ENCODE peak calls at places on chromosomes 1 and 21, in six cellular contexts. W is effector memory CD4-positive, alpha-beta T cell; M is brain microvascular endothelial cell; V is cardiac muscle cell; T is endodermal cell; S is right lobe of liver. X is an unnamed sample.

GRCh38 chr1:96374076-96374762 is 347.4 kb upstream of the PTBP2 start:
- DNase-seq in W (no peak), M (peak; percentile 33), S (no peak), V (no peak), T (no peak), X (no peak)

GRCh38 chr1:21149430-21149861 is 27.3 kb downstream of the EIF4G3 start:
- DNase-seq in S (no peak), W (no peak), V (no peak), M (peak; percentile 77), T (no peak), X (no peak)

GRCh38 chr1:116092752-116093489 is 18.3 kb upstream of the MAB21L3 start:
- DNase-seq in W (no peak), M (no peak), T (no peak), S (no peak), V (no peak), X (no peak)

GRCh38 chr1:18703041-18703621 is 72.5 kb downstream of the PAX7 start:
- DNase-seq in S (no peak), V (peak; percentile 45), W (no peak), M (no peak), T (peak; percentile 91), X (no peak)

GRCh38 chr1:75131593-75132420 is 2.4 kb upstream of the LHX8 start:
- DNase-seq in W (no peak), M (no peak), V (no peak), S (no peak), T (peak; percentile 66), X (no peak)

GRCh38 chr21:36070999-36071398 is 1.2 kb downstream of the CBR1 start:
- DNase-seq in T (no peak), M (no peak), W (no peak), V (no peak), S (peak; percentile 70), X (no peak)

GRCh38 chr1:5640845-5641244 is 351.4 kb downstream of the NPHP4 start:
- DNase-seq in M (no peak), W (no peak), S (no peak), T (peak; percentile 66), V (no peak), X (no peak)

GRCh38 chr1:98028800-98029199 is 108.0 kb upstream of the DPYD start:
- DNase-seq in V (no peak), M (no peak), W (no peak), S (no peak), T (no peak), X (no peak)

GRCh38 chr1:41379741-41380130 is 18.5 kb downstream of the FOXO6 start:
- DNase-seq in T (no peak), M (no peak), S (no peak), V (no peak), W (no peak), X (no peak)

GRCh38 chr1:109266965-109267364 is 16.0 kb downstream of the PSRC1 start:
- DNase-seq in V (no peak), T (no peak), M (peak; percentile 46), S (peak; percentile 44), W (no peak), X (no peak)

GRCh38 chr1:232508161-232508661 is 121.7 kb downstream of the SIPA1L2 start:
- DNase-seq in W (no peak), T (peak; percentile 57), V (no peak), S (no peak), M (no peak), X (no peak)

GRCh38 chr1:23577056-23577985 is 18.0 kb upstream of the ID3 start:
- DNase-seq in T (no peak), S (no peak), V (peak; percentile 86), M (peak; percentile 99), W (no peak), X (no peak)

GRCh38 chr1:92759361-92759760 is 25.5 kb downstream of the EVI5 start:
- DNase-seq in T (no peak), V (no peak), W (no peak), M (no peak), S (no peak), X (no peak)

GRCh38 chr1:40592107-40592773 is 60.8 kb downstream of the ZNF684 start:
- DNase-seq in V (no peak), W (no peak), S (no peak), T (peak; percentile 49), M (peak; percentile 38), X (no peak)

GRCh38 chr1:150696590-150696989 is 364 bp downstream of the GOLPH3L start:
- DNase-seq in V (peak; percentile 4), S (no peak), M (no peak), W (no peak), T (no peak), X (no peak)

GRCh38 chr1:167663002-167663772 is 33.2 kb downstream of the RCSD1 start:
- DNase-seq in V (no peak), M (peak; percentile 40), S (no peak), T (no peak), W (no peak), X (no peak)

GRCh38 chr1:76583237-76583868 is 283.9 kb upstream of the ST6GALNAC5 start:
- DNase-seq in V (no peak), M (no peak), W (no peak), T (no peak), S (no peak), X (no peak)

GRCh38 chr1:66982561-66983285 is 57.9 kb downstream of the MIER1 start:
- DNase-seq in M (no peak), S (no peak), W (no peak), V (no peak), T (no peak), X (no peak)
- H3K36me3 ChIP-seq in M (peaks cover 43% of the 10 kb centered on the region), S (peaks cover 15% of the 10 kb centered on the region), W (peaks cover 38% of the 10 kb centered on the region), V (peaks cover 74% of the 10 kb centered on the region), T (peaks cover 97% of the 10 kb centered on the region), X (peaks cover 32% of the 10 kb centered on the region)

GRCh38 chr1:85319931-85320330 is 43.5 kb upstream of the BCL10 start:
- DNase-seq in S (no peak), W (no peak), V (no peak), T (no peak), M (no peak), X (no peak)
- H3K4me3 ChIP-seq in S (no peak overlapping the region), W (no peak overlapping the region), V (no peak overlapping the region), T (no peak overlapping the region), M (no peak overlapping the region), X (no peak overlapping the region)

DNA sequence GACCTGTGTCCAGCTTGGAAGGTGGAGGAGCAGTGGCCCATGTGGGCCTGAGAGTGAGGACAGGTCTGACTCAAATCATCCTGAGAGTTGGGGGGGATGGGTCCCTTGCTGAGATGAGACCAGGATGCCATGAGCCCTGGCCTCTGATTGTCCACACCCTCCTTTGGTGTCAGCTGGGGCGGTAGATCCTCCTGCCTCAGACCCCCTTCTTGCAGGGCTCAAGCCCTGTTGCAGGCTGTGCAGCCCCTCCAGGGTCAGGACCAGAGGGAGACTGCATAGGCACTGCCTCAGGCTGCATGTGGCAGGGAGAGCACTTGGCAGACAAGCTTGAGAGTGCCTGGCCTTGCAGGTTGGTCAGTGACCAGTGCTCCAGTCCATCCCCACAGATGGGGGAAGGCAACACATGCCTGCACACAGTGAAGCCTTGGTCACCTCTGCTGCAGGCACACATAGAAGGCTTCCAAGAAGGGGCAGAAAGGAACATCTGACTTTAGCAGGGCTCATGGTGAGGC is 82.2 kb upstream of the ACTRT2 start:
- DNase-seq in V (no peak), W (no peak), M (no peak), T (no peak), S (peak; percentile 33), X (no peak)
- H3K36me3 ChIP-seq in V (no peaks in the 10 kb centered on the region), W (no peaks in the 10 kb centered on the region), M (no peaks in the 10 kb centered on the region), T (no peaks in the 10 kb centered on the region), S (no peaks in the 10 kb centered on the region), X (no peaks in the 10 kb centered on the region)

DNA sequence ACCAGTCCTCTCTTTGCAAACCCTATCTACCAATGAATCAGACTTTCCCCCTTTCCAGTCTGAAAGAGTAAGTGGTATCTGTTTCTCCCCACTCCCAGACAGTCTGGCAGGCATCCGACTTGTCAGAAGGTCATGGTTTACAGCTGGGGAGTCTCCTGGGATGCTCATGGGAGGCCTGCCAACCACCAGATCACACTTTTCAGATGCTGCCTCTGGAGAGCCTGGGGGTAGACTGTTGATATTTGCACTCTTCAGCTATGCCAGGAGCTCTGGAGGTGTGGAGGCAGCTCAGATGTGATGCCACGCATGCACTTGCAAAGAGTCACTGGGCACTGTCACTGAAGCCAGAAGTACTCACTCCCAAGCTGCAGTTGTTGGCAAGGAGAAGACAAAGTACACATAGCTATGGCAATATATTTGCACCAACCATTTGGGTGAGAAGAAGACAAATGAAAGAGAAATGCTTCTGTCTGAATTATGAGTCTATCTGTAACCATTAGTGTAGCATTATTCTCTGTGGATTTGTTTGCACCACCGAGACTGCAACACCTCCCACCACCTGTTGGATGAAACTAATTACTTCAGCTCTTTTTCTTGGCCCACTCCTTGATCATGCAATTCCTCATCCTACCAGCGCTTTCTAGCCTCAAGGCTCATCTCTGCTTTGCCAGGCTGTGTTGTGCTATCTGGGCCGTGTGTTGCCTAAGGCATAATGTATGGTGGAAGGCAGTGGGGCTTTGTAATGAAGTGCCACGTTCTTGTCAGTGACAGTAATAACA is 133.0 kb upstream of the SPAG17 start:
- DNase-seq in W (no peak), M (no peak), T (no peak), V (no peak), S (no peak), X (no peak)
- H3K4me3 ChIP-seq in W (no peak overlapping the region), M (no peak overlapping the region), T (no peak overlapping the region), V (no peak overlapping the region), S (no peak overlapping the region), X (no peak overlapping the region)

DNA sequence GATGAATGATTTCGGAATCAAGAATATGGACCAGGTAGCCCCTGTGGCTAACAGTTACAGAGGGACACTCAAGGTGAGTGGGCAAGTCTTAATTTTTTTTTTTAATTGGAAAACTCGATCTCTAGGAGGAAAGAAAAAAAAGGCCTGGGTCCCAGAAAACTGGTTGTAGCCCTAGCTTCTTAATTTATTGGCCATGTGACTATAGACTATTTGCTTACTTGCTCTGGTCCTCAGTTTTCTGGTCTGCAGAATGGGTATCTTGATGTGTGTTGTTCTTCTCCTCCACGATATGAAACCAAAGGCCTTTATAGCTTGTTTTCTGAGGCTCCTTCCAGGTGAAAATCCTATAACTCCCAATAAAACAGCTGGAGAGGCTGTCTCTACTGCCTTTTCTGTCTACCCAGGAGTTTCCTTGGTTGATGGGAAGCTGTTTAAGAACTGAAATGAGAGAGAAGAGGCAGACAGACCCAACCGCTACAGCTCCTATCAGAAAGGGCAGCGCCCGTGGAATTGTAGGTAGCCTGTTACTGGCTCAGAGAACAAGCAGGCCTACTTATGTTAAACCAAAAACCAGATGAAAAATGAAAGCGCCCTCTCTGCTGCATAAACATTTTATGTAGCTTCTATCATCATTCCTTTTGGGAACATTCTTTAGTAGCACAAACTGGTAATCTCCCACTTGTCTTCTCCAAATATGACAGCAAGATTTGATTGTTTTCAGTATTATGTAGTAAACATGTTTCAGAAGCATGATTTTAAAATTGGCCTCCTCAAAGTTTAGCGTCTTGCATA is 4.5 kb downstream of the ETS2 start:
- DNase-seq in W (no peak), V (no peak), S (no peak), T (no peak), M (no peak), X (no peak)
- H3K36me3 ChIP-seq in W (peaks cover 22% of the 10 kb centered on the region), V (peaks cover 22% of the 10 kb centered on the region), S (peaks cover 54% of the 10 kb centered on the region), T (peaks cover 74% of the 10 kb centered on the region), M (peaks cover 33% of the 10 kb centered on the region), X (peaks cover 10% of the 10 kb centered on the region)

GRCh38 chr1:156148236-156148635 is 5.1 kb upstream of the SEMA4A start:
- DNase-seq in V (no peak), T (no peak), M (no peak), W (no peak), S (no peak), X (no peak)
- H3K4me3 ChIP-seq in V (no peak overlapping the region), T (no peak overlapping the region), M (no peak overlapping the region), W (no peak overlapping the region), S (no peak overlapping the region), X (no peak overlapping the region)

DNA sequence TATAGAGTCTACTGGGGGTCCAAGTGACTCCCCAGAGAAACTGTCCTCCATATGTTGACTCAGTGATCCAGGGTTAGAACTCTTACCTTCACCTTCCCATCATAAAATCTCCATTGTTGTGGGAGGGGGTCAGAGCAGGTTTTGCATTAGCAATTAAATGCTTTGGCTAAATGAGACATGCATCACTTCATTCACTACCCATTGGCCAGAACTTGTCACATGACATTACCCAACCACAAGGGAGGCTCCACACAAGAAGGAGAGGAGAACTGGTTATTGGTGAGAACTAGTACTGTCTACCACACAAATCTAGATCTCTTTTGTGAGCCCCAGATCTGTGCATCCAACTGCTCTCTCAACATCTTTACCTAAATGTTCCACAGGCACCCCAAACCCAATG is 4.2 kb upstream of the C1orf162 start:
- DNase-seq in V (no peak), M (no peak), T (no peak), W (no peak), S (no peak), X (no peak)
- H3K36me3 ChIP-seq in V (peaks cover 16% of the 10 kb centered on the region), M (peaks cover 5% of the 10 kb centered on the region), T (no peaks in the 10 kb centered on the region), W (peaks cover 7% of the 10 kb centered on the region), S (peaks cover 26% of the 10 kb centered on the region), X (no peaks in the 10 kb centered on the region)

X was measured in CD8-positive, alpha-beta T cell.